ENCODE peak calls at places on chromosomes 3 and 15, in seven cellular contexts. T is H9; U is anterior cingulate cortex; K is activated CD4-positive, alpha-beta T cell treated with anti-CD3 and anti-CD28 coated beads for 36 hours; N is NCI-H345; D is NCI-H1048; L is HCT116. C is an unnamed sample.

GRCh38 chr3:193053031-193053430 is 135.4 kb upstream of the MB21D2 start:
- DNase-seq in T (no peak), U (no peak), K (no peak), N (no peak), D (no peak), L (no peak), C (no peak)

GRCh38 chr15:68666120-68666811 is 87.5 kb downstream of the CORO2B start:
- DNase-seq in T (peak; percentile 56), U (no peak), K (no peak), N (peak; percentile 64), D (no peak), L (no peak), C (no peak)

GRCh38 chr15:49492834-49493233 is 69.8 kb downstream of the FGF7 start:
- DNase-seq in T (no peak), U (no peak), K (no peak), N (no peak), D (no peak), L (no peak), C (no peak)

GRCh38 chr3:8621872-8622271 is 22.7 kb downstream of the SSUH2 start:
- DNase-seq in T (no peak), U (no peak), K (no peak), N (no peak), D (no peak), L (no peak), C (no peak)

GRCh38 chr3:120498947-120499346 is 48.2 kb upstream of the FSTL1 start:
- DNase-seq in T (peak; percentile 52), U (no peak), K (no peak), N (no peak), D (no peak), L (no peak), C (no peak)

GRCh38 chr3:39290255-39290654 is 10.4 kb upstream of the CX3CR1 start:
- DNase-seq in T (no peak), U (no peak), K (no peak), N (no peak), D (no peak), L (no peak), C (no peak)

GRCh38 chr3:58564456-58565160 is 12.6 kb downstream of the FAM107A start:
- DNase-seq in T (peak; percentile 23), U (no peak), K (no peak), N (no peak), D (no peak), L (no peak), C (no peak)

GRCh38 chr15:39509941-39510845 is 70.7 kb upstream of the THBS1 start:
- DNase-seq in T (no peak), U (no peak), K (no peak), N (no peak), D (no peak), L (no peak), C (no peak)

GRCh38 chr3:179971280-179971679 is 65.5 kb downstream of the PEX5L start:
- DNase-seq in T (no peak), U (no peak), K (no peak), N (no peak), D (no peak), L (no peak), C (no peak)

GRCh38 chr3:113161661-113162060 is 49.7 kb upstream of the BOC start:
- DNase-seq in T (no peak), U (no peak), K (no peak), N (no peak), D (no peak), L (no peak), C (no peak)

GRCh38 chr3:31434819-31435218 is 97.9 kb upstream of the STT3B start:
- DNase-seq in T (no peak), U (no peak), K (no peak), N (no peak), D (no peak), L (no peak), C (no peak)

GRCh38 chr15:40038267-40038653 is 721 bp downstream of the SRP14 start:
- DNase-seq in T (no peak), U (no peak), K (peak; percentile 34), N (no peak), D (no peak), L (no peak), C (peak; percentile 31)

GRCh38 chr15:35876762-35877161 is 330.8 kb upstream of the DPH6 start:
- DNase-seq in T (no peak), U (no peak), K (no peak), N (no peak), D (peak; percentile 18), L (no peak), C (no peak)

GRCh38 chr3:42501321-42501680 is 1.1 kb upstream of the VIPR1 start:
- DNase-seq in T (peak; percentile 74), U (no peak), K (peak; percentile 40), N (no peak), D (no peak), L (no peak), C (peak; percentile 22)

GRCh38 chr3:42539871-42540714 is 37.6 kb downstream of the VIPR1 start:
- DNase-seq in T (peak; percentile 92), U (no peak), K (peak; percentile 78), N (peak; percentile 28), D (peak; percentile 11), L (peak; percentile 55), C (peak; percentile 76)

GRCh38 chr3:70358978-70359580 is 46.6 kb upstream of the MDFIC2 start:
- DNase-seq in T (no peak), U (no peak), K (no peak), N (no peak), D (no peak), L (peak; percentile 0), C (no peak)

GRCh38 chr3:187011915-187012314 is 81.6 kb downstream of the ST6GAL1 start:
- DNase-seq in T (no peak), U (no peak), K (no peak), N (no peak), D (no peak), L (no peak), C (no peak)

GRCh38 chr3:156811092-156811862 is 14.9 kb upstream of the LEKR1 start:
- DNase-seq in T (no peak), U (no peak), K (no peak), N (no peak), D (no peak), L (no peak), C (no peak)

GRCh38 chr15:99961011-99961441 is 227.8 kb upstream of the LYSMD4 start:
- DNase-seq in T (peak; percentile 72), U (no peak), K (peak; percentile 70), N (no peak), D (no peak), L (peak; percentile 51), C (peak; percentile 54)

GRCh38 chr15:99476413-99477222 is 89.2 kb upstream of the MEF2A start:
- DNase-seq in T (no peak), U (peak; percentile 70), K (peak; percentile 46), N (no peak), D (no peak), L (no peak), C (no peak)

C was measured in activated CD4-positive, alpha-beta memory T cell treated with anti-CD3 and anti-CD28 coated beads for 36 hours.